ENCODE peak calls at places on chromosomes 4 and X, in six cellular contexts. One of them, this sample, is unnamed.

GRCh38 chr4:33709247-33709646 is 2535.1 kb downstream of the ARAP2 start:
- DNase-seq in WTC11: no peak
- DNase-seq in NB4: peak
- DNase-seq in cardiac fibroblast: peak
- DNase-seq in B cell: no peak
- DNase-seq in GM12865: no peak
- DNase-seq in this sample: no peak

GRCh38 chr4:17103231-17103630 is 204.8 kb upstream of the LDB2 start:
- DNase-seq in WTC11: no peak
- DNase-seq in NB4: no peak
- DNase-seq in cardiac fibroblast: peak
- DNase-seq in B cell: no peak
- DNase-seq in GM12865: no peak
- DNase-seq in this sample: no peak

GRCh38 chrX:154373340-154374306 is 811 bp downstream of the FLNA start:
- DNase-seq in WTC11: peak
- DNase-seq in NB4: peak
- DNase-seq in cardiac fibroblast: peak
- DNase-seq in B cell: no peak
- DNase-seq in GM12865: peak
- DNase-seq in this sample: no peak

GRCh38 chr4:24754586-24754985 is 40.8 kb upstream of the SOD3 start:
- DNase-seq in WTC11: no peak
- DNase-seq in NB4: no peak
- DNase-seq in cardiac fibroblast: no peak
- DNase-seq in B cell: no peak
- DNase-seq in GM12865: no peak
- DNase-seq in this sample: no peak

GRCh38 chrX:109347618-109348017 is 134.3 kb downstream of the GUCY2F start:
- DNase-seq in WTC11: no peak
- DNase-seq in NB4: peak
- DNase-seq in cardiac fibroblast: peak
- DNase-seq in B cell: no peak
- DNase-seq in GM12865: no peak
- DNase-seq in this sample: no peak

GRCh38 chrX:41391606-41392005 is 55.5 kb upstream of the NYX start:
- DNase-seq in WTC11: no peak
- DNase-seq in NB4: no peak
- DNase-seq in cardiac fibroblast: no peak
- DNase-seq in B cell: no peak
- DNase-seq in GM12865: no peak
- DNase-seq in this sample: no peak

GRCh38 chrX:9730752-9731151 is 34.9 kb downstream of the GPR143 start:
- DNase-seq in WTC11: no peak
- DNase-seq in NB4: no peak
- DNase-seq in cardiac fibroblast: no peak
- DNase-seq in B cell: no peak
- DNase-seq in GM12865: peak
- DNase-seq in this sample: no peak

GRCh38 chrX:46601283-46601682 is 27.7 kb downstream of the CHST7 start:
- DNase-seq in WTC11: no peak
- DNase-seq in NB4: no peak
- DNase-seq in cardiac fibroblast: peak
- DNase-seq in B cell: no peak
- DNase-seq in GM12865: no peak
- DNase-seq in this sample: no peak

GRCh38 chr4:1682860-1683259 is 1.3 kb downstream of the FAM53A start:
- DNase-seq in WTC11: no peak
- DNase-seq in NB4: no peak
- DNase-seq in cardiac fibroblast: no peak
- DNase-seq in B cell: no peak
- DNase-seq in GM12865: no peak
- DNase-seq in this sample: no peak

GRCh38 chr4:1683371-1683902 is 676 bp downstream of the FAM53A start:
- DNase-seq in WTC11: peak
- DNase-seq in NB4: peak
- DNase-seq in cardiac fibroblast: peak
- DNase-seq in B cell: peak
- DNase-seq in GM12865: peak
- DNase-seq in this sample: peak

GRCh38 chr4:1685604-1686150 is 1.6 kb upstream of the FAM53A start:
- DNase-seq in WTC11: no peak
- DNase-seq in NB4: no peak
- DNase-seq in cardiac fibroblast: no peak
- DNase-seq in B cell: no peak
- DNase-seq in GM12865: no peak
- DNase-seq in this sample: no peak

GRCh38 chr4:1684756-1685603 is 867 bp upstream of the FAM53A start:
- DNase-seq in WTC11: no peak
- DNase-seq in NB4: peak
- DNase-seq in cardiac fibroblast: no peak
- DNase-seq in B cell: no peak
- DNase-seq in GM12865: no peak
- DNase-seq in this sample: no peak

DNA sequence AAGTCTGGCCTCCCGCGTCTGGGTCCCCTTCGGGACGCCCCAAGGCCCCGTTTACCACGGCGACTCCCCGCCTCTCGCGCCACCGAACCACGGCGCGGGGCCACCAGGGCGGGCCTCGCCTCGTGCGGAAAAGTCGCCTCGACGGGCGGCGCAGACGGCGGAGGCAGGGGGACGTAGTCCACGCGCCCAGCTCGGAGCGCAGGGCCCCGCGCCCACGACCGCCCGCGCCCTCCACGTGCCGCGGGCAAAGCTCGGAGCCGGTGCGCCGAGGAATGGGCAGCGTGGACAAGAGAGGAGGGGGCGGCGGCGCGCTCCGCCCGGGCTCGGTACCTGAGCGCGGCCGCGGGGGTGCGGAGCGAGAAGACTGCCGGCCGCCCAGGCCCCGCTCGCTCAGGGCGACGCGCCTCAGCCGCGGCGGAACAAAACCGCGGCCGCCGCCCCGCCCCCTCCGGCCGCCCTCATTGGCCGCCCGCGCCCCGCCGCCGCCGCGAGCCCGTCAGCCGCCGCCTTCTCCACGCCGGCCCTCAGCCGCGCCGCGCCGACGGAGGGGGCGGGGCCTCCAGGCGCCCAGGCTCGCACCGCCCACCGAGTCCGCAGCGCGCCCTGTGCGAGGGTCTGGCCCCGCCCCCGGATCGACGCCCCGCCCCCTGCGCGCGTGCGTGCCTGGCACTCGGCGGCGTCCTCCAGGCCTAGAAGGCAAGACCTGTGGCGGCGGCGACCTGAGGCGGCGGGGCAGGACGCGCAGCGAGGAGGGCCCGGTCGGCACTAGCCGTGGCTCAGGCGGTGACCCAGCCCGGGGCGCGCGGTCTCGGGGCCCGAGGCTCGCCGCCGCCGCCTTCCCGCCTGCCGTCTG is at the start of gene FAM53A:
- DNase-seq in WTC11: peak
- DNase-seq in NB4: peak
- DNase-seq in cardiac fibroblast: peak
- DNase-seq in B cell: peak
- DNase-seq in GM12865: peak
- DNase-seq in this sample: peak
- TF ChIP-seq CTCF in WTC11: no peak
- TF ChIP-seq CTCF in NB4: no peak
- TF ChIP-seq CTCF in cardiac fibroblast: no peak
- TF ChIP-seq CTCF in B cell: no peak
- TF ChIP-seq CTCF in GM12865: no peak
- TF ChIP-seq CTCF in this sample: no peak

GRCh38 chr4:153541426-153542096 is 75.4 kb downstream of the TMEM131L start:
- DNase-seq in WTC11: no peak
- DNase-seq in NB4: peak
- DNase-seq in cardiac fibroblast: peak
- DNase-seq in B cell: no peak
- DNase-seq in GM12865: peak
- DNase-seq in this sample: no peak

GRCh38 chr4:153542131-153542530 is 76.0 kb downstream of the TMEM131L start:
- DNase-seq in WTC11: no peak
- DNase-seq in NB4: no peak
- DNase-seq in cardiac fibroblast: no peak
- DNase-seq in B cell: no peak
- DNase-seq in GM12865: no peak
- DNase-seq in this sample: no peak

GRCh38 chr4:153545822-153546221 is 79.7 kb downstream of the TMEM131L start:
- DNase-seq in WTC11: no peak
- DNase-seq in NB4: no peak
- DNase-seq in cardiac fibroblast: no peak
- DNase-seq in B cell: no peak
- DNase-seq in GM12865: no peak
- DNase-seq in this sample: no peak

GRCh38 chr4:153543351-153543750 is 77.2 kb downstream of the TMEM131L start:
- DNase-seq in WTC11: no peak
- DNase-seq in NB4: no peak
- DNase-seq in cardiac fibroblast: no peak
- DNase-seq in B cell: no peak
- DNase-seq in GM12865: no peak
- DNase-seq in this sample: no peak

DNA sequence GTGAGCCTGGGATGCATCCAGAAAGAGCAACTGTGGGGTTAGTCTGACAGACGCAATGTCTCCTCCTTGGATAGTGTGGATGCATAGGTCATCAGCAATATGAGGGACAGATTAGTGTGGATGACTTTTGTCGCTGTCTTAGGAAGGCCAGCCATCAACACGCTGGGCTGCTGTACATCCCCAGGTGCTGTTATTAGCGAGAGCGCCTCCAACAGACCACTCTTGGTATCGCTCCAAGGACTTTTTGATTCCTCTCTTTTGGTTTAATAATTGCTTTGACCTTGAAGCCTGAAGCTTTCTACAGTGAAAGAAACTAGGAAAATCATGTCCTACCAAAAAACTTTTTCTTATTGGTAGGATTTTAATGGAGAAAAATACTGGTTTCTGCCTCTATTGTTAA is 76.7 kb downstream of the TMEM131L start:
- DNase-seq in WTC11: peak
- DNase-seq in NB4: no peak
- DNase-seq in cardiac fibroblast: no peak
- DNase-seq in B cell: no peak
- DNase-seq in GM12865: no peak
- DNase-seq in this sample: no peak
- TF ChIP-seq CTCF in WTC11: peak
- TF ChIP-seq CTCF in NB4: no peak
- TF ChIP-seq CTCF in cardiac fibroblast: peak
- TF ChIP-seq CTCF in B cell: peak
- TF ChIP-seq CTCF in GM12865: peak
- TF ChIP-seq CTCF in this sample: no peak

GRCh38 chr4:118826723-118827444 is 9.0 kb downstream of the SEC24D start:
- DNase-seq in WTC11: no peak
- DNase-seq in NB4: no peak
- DNase-seq in cardiac fibroblast: no peak
- DNase-seq in B cell: no peak
- DNase-seq in GM12865: peak
- DNase-seq in this sample: no peak

GRCh38 chr4:118829107-118829506 is 6.8 kb downstream of the SEC24D start:
- DNase-seq in WTC11: no peak
- DNase-seq in NB4: no peak
- DNase-seq in cardiac fibroblast: no peak
- DNase-seq in B cell: no peak
- DNase-seq in GM12865: no peak
- DNase-seq in this sample: no peak

GRCh38 chr4:118824141-118824540 is 11.8 kb downstream of the SEC24D start:
- DNase-seq in WTC11: no peak
- DNase-seq in NB4: no peak
- DNase-seq in cardiac fibroblast: no peak
- DNase-seq in B cell: no peak
- DNase-seq in GM12865: no peak
- DNase-seq in this sample: no peak

GRCh38 chr4:118823471-118823870 is 12.5 kb downstream of the SEC24D start:
- DNase-seq in WTC11: no peak
- DNase-seq in NB4: no peak
- DNase-seq in cardiac fibroblast: no peak
- DNase-seq in B cell: no peak
- DNase-seq in GM12865: no peak
- DNase-seq in this sample: no peak

DNA sequence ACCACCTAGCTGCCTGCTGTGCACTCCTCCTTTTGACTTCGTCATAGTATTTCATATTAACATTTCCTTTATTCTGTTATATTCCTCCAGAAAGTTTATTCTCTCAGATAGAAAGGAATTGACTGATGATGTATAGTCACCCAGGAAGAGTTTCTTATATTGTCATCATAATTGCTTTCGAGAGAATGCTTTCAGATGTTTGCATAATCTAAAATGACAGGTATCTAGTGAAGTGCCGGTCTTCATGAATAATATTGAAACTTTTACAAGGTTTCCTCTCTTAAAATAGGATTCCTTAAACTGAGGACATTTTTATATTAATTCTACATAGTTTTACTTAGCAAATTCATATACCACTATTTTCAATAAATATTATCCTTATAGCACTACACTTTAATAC is 10.1 kb downstream of the SEC24D start:
- DNase-seq in WTC11: no peak
- DNase-seq in NB4: no peak
- DNase-seq in cardiac fibroblast: no peak
- DNase-seq in B cell: no peak
- DNase-seq in GM12865: peak
- DNase-seq in this sample: no peak
- TF ChIP-seq CTCF in WTC11: no peak
- TF ChIP-seq CTCF in NB4: no peak
- TF ChIP-seq CTCF in cardiac fibroblast: no peak
- TF ChIP-seq CTCF in B cell: no peak
- TF ChIP-seq CTCF in GM12865: no peak
- TF ChIP-seq CTCF in this sample: no peak

DNA sequence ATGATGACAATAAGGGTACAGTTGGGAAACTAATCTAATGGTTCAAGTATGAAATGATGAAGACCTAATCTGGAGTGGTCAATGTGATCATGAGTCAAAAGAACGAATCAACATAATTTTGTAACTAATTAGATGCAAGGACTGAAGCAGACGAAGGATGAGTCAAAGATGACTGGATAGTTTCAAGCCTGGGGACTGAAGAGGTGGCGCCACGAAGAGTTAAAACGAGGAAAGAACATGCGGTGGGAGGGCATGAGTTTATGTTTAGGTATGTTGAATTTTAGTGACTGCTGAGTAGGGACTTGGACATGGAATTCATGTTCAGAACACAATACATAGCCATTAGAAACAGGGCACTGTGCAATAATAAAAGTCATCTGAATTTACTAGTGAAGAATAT is 221.5 kb upstream of the FAM241A start:
- DNase-seq in WTC11: no peak
- DNase-seq in NB4: no peak
- DNase-seq in cardiac fibroblast: peak
- DNase-seq in B cell: no peak
- DNase-seq in GM12865: no peak
- DNase-seq in this sample: no peak
- TF ChIP-seq CTCF in WTC11: no peak
- TF ChIP-seq CTCF in NB4: no peak
- TF ChIP-seq CTCF in cardiac fibroblast: no peak
- TF ChIP-seq CTCF in B cell: no peak
- TF ChIP-seq CTCF in GM12865: no peak
- TF ChIP-seq CTCF in this sample: no peak

This sample was measured in CD4-positive, alpha-beta T cell.